ENCODE peak calls at places on chromosomes 3 and 15, in six cellular contexts. V, B, F, X, T and Z are unnamed samples.

GRCh38 chr3:127718244-127718915 is 45.6 kb downstream of the ABTB1 start:
- DNase-seq in T (no peak), V (no peak), X (no peak), F (no peak), B (no peak), Z (no peak)

GRCh38 chr15:43968551-43968950 is 141.7 kb downstream of the WDR76 start:
- DNase-seq in T (no peak), B (no peak), X (no peak), V (no peak), F (no peak), Z (no peak)

GRCh38 chr3:161070252-161070930 is 34.8 kb downstream of the B3GALNT1 start:
- DNase-seq in F (no peak), X (no peak), B (no peak), V (no peak), T (no peak), Z (no peak)

GRCh38 chr3:70840106-70840870 is 527.9 kb upstream of the MDFIC2 start:
- DNase-seq in T (no peak), B (peak), V (no peak), F (no peak), X (no peak), Z (no peak)

GRCh38 chr15:91193059-91193715 is 93.1 kb downstream of the SV2B start:
- DNase-seq in B (no peak), F (no peak), T (no peak), X (no peak), V (no peak), Z (no peak)

GRCh38 chr15:50636146-50636545 is 50.5 kb downstream of the TRPM7 start:
- DNase-seq in F (no peak), B (no peak), T (no peak), V (no peak), X (no peak), Z (no peak)

GRCh38 chr3:107367353-107367752 is 9.9 kb upstream of the CCDC54 start:
- DNase-seq in F (peak), B (peak), V (no peak), X (no peak), T (peak), Z (peak)

GRCh38 chr3:141430326-141430725 is 56.5 kb upstream of the RASA2 start:
- DNase-seq in V (no peak), B (no peak), F (no peak), T (no peak), X (no peak), Z (no peak)

GRCh38 chr3:182104811-182105316 is 393.1 kb downstream of the SOX2 start:
- DNase-seq in V (no peak), T (no peak), B (no peak), F (no peak), X (no peak), Z (no peak)

GRCh38 chr3:143975549-143976152 is 4.0 kb downstream of the DIPK2A start:
- DNase-seq in X (no peak), T (peak), B (no peak), V (no peak), F (peak), Z (peak)

GRCh38 chr3:118990818-118991560 is 43.7 kb downstream of the IGSF11 start:
- DNase-seq in V (no peak), X (no peak), F (no peak), B (no peak), T (no peak), Z (no peak)

GRCh38 chr15:49814709-49815108 is 193.9 kb downstream of the DTWD1 start:
- DNase-seq in T (no peak), B (no peak), X (no peak), F (no peak), V (no peak), Z (no peak)

GRCh38 chr3:12178091-12178820 is 19.5 kb upstream of the TIMP4 start:
- DNase-seq in V (peak), B (no peak), F (peak), X (no peak), T (no peak), Z (no peak)